ENCODE peak calls at places on chromosomes 13 and 19, in six cellular contexts. G is H9, C is neuronal stem cell, F is IMR-90, S is H1, L is mesenchymal stem cell. Z is an unnamed sample.

GRCh38 chr19:3683405-3683865 is 16.8 kb downstream of the PIP5K1C start:
- DNase-seq in F (no peak), S (no peak), L (peak), C (no peak), G (peak), Z (peak)

GRCh38 chr19:29479941-29480340 is 45.9 kb upstream of the VSTM2B start:
- DNase-seq in F (no peak), C (no peak), L (no peak), S (peak), G (no peak), Z (no peak)

GRCh38 chr13:36130542-36131214 is 504 bp downstream of the DCLK1 start:
- DNase-seq in F (no peak), C (peak), L (no peak), G (peak), S (peak), Z (peak)

GRCh38 chr13:94322925-94323324 is 156.6 kb downstream of the DCT start:
- DNase-seq in C (no peak), G (no peak), S (no peak), L (peak), F (no peak), Z (no peak)

GRCh38 chr19:55156202-55157063 is 1.1 kb downstream of the TNNI3 start:
- DNase-seq in G (peak), F (peak), S (peak), L (peak), C (peak), Z (no peak)

GRCh38 chr13:108268713-108269112 is 805 bp upstream of the TNFSF13B start:
- DNase-seq in L (no peak), C (no peak), F (no peak), G (no peak), S (no peak), Z (no peak)

GRCh38 chr19:41889896-41890295 is 6.9 kb downstream of the ARHGEF1 start:
- DNase-seq in L (no peak), G (no peak), F (no peak), C (no peak), S (no peak), Z (no peak)

GRCh38 chr19:40629346-40629745 is 28.2 kb downstream of the LTBP4 start:
- DNase-seq in C (no peak), F (no peak), S (no peak), L (no peak), G (no peak), Z (no peak)

GRCh38 chr19:46586294-46586693 is 14.8 kb upstream of the CALM3 start:
- DNase-seq in G (no peak), S (no peak), F (no peak), C (no peak), L (no peak), Z (no peak)

GRCh38 chr19:19587776-19588175 is 30.7 kb downstream of the PBX4 start:
- DNase-seq in C (no peak), L (no peak), S (no peak), G (no peak), F (no peak), Z (no peak)

GRCh38 chr13:80939581-80939980 is 598.7 kb upstream of the SPRY2 start:
- DNase-seq in G (peak), F (no peak), C (no peak), L (no peak), S (no peak), Z (no peak)

GRCh38 chr19:45782162-45782623 is at the start of gene DMPK:
- DNase-seq in L (peak), C (no peak), F (no peak), G (peak), S (no peak), Z (no peak)

GRCh38 chr13:41418027-41418426 is 39.3 kb upstream of the RGCC start:
- DNase-seq in C (no peak), G (no peak), L (peak), F (peak), S (no peak), Z (no peak)

GRCh38 chr19:3129112-3129511 is 6.7 kb upstream of the GNA15 start:
- DNase-seq in S (no peak), G (no peak), L (peak), C (no peak), F (peak), Z (peak)

GRCh38 chr19:18479964-18480723 is 41.7 kb downstream of the ELL start:
- DNase-seq in S (no peak), C (no peak), L (peak), G (no peak), F (peak), Z (no peak)

GRCh38 chr19:17339088-17339741 is 1.9 kb downstream of the GTPBP3 start:
- DNase-seq in L (no peak), C (no peak), F (no peak), G (peak), S (peak), Z (no peak)

GRCh38 chr13:77009011-77009410 is 17.1 kb downstream of the CLN5 start:
- DNase-seq in C (no peak), L (no peak), G (no peak), F (peak), S (no peak), Z (no peak)

GRCh38 chr19:16890461-16891184 is 1.8 kb downstream of the F2RL3 start:
- DNase-seq in L (no peak), G (no peak), F (no peak), C (no peak), S (no peak), Z (no peak)

GRCh38 chr13:35470671-35471465 is 5.6 kb downstream of the MAB21L1 start:
- DNase-seq in S (peak), L (peak), C (peak), F (peak), G (peak), Z (no peak)

GRCh38 chr13:33543631-33544030 is 258.1 kb upstream of the STARD13 start:
- DNase-seq in C (no peak), F (no peak), S (no peak), G (no peak), L (no peak), Z (no peak)

GRCh38 chr19:7985481-7985911 is 19.9 kb downstream of the ELAVL1 start:
- DNase-seq in G (no peak), L (no peak), C (no peak), S (no peak), F (no peak), Z (no peak)

GRCh38 chr13:34678154-34678553 is 263.9 kb upstream of the NBEA start:
- DNase-seq in F (no peak), G (no peak), L (peak), S (no peak), C (no peak), Z (peak)

GRCh38 chr19:3375221-3376088 is 9.1 kb downstream of the NFIC start:
- DNase-seq in L (peak), C (no peak), F (peak), S (no peak), G (no peak), Z (no peak)

GRCh38 chr19:44696939-44697669 is 1.8 kb upstream of the CEACAM16 start:
- DNase-seq in C (no peak), L (no peak), G (peak), S (no peak), F (no peak), Z (no peak)

GRCh38 chr13:112642061-112642460 is 47.8 kb upstream of the ATP11A start:
- DNase-seq in F (no peak), C (no peak), S (no peak), G (no peak), L (no peak), Z (no peak)

GRCh38 chr19:10334340-10335148 is 1.2 kb upstream of the RAVER1 start:
- DNase-seq in C (peak), G (peak), L (peak), S (peak), F (peak), Z (peak)

GRCh38 chr13:50357586-50358118 is 342.4 kb downstream of the KCNRG start:
- DNase-seq in L (peak), F (peak), S (no peak), C (no peak), G (no peak), Z (peak)

GRCh38 chr19:3565177-3565576 is 7.6 kb upstream of the HMG20B start:
- DNase-seq in S (no peak), F (peak), L (peak), G (no peak), C (no peak), Z (peak)

GRCh38 chr13:77040076-77040475 is 13.1 kb upstream of the FBXL3 start:
- DNase-seq in F (no peak), C (no peak), G (no peak), L (no peak), S (no peak), Z (no peak)

GRCh38 chr13:57629391-57629804 is 2.1 kb upstream of the PCDH17 start:
- DNase-seq in C (no peak), G (no peak), S (no peak), L (no peak), F (no peak), Z (no peak)

GRCh38 chr19:39595950-39596349 is 6.4 kb upstream of the LGALS13 start:
- DNase-seq in C (no peak), S (no peak), G (no peak), L (no peak), F (no peak), Z (peak)

GRCh38 chr13:32549788-32550187 is 11.2 kb upstream of the N4BP2L2 start:
- DNase-seq in G (no peak), S (no peak), F (no peak), L (no peak), C (no peak), Z (no peak)

GRCh38 chr13:48860369-48860768 is 115.3 kb upstream of the FNDC3A start:
- DNase-seq in S (no peak), C (no peak), L (no peak), F (no peak), G (no peak), Z (no peak)

GRCh38 chr19:41528106-41528505 is 47.9 kb upstream of the CEACAM21 start:
- DNase-seq in C (no peak), F (no peak), S (no peak), L (no peak), G (no peak), Z (no peak)

DNA sequence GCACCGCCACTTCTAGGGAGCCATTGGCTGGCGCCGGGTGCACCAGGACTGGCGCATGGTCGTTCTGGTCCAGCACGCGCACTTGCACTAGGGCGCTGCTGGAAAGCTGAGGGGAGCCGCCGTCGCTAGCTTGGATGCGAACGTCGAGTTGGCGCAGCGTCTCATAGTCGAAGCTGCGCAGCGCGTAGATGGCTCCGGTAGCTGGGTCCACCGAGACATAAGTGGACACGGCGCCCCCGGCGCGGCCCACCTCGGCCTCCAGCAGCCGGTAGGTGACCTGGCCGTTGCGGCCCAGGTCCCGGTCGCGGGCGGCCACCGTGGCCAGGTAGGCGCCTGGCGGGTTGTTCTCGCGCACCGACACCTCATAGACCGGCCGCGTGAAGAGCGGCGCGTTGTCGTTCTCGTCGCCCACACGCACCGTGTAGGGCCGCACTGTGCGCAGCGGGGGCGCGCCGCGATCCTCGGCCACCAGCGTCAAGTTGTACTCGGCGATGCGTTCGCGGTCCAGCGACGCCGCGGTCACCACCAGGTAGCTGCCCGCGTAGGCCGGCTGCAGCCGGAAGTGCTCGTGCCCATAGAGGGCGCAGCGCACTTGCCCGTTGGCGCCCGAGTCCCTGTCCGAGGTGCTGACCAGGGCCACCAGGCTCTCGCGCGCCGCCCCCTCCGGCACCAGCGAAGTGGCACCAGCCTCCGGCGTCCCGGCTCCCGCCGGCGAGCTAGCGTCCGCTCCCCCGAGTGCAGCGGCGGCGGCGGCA is 1.7 kb downstream of the PCDH8 start:
- DNase-seq in L (no peak), C (peak), S (peak), G (peak), F (peak), Z (no peak)
- H4K91ac ChIP-seq in L (no peak), C (no peak), S (no peak), G (no peak), F (no peak), Z (no peak)

GRCh38 chr19:31173991-31174390 is 175.2 kb downstream of the TSHZ3 start:
- DNase-seq in L (no peak), G (peak), F (no peak), C (no peak), S (no peak), Z (no peak)

GRCh38 chr19:31174948-31175347 is 174.3 kb downstream of the TSHZ3 start:
- DNase-seq in G (peak), L (no peak), F (no peak), C (no peak), S (no peak), Z (no peak)

GRCh38 chr19:31170046-31170445 is 179.2 kb downstream of the TSHZ3 start:
- DNase-seq in L (no peak), G (peak), S (no peak), C (no peak), F (no peak), Z (no peak)

GRCh38 chr19:31175564-31176348 is 173.5 kb downstream of the TSHZ3 start:
- DNase-seq in L (no peak), C (no peak), S (no peak), F (no peak), G (no peak), Z (no peak)

GRCh38 chr19:31171936-31172335 is 177.3 kb downstream of the TSHZ3 start:
- DNase-seq in S (no peak), C (no peak), G (peak), L (no peak), F (no peak), Z (no peak)
- H4K91ac ChIP-seq in S (no peak), C (no peak), G (no peak), L (no peak), F (no peak), Z (no peak)

DNA sequence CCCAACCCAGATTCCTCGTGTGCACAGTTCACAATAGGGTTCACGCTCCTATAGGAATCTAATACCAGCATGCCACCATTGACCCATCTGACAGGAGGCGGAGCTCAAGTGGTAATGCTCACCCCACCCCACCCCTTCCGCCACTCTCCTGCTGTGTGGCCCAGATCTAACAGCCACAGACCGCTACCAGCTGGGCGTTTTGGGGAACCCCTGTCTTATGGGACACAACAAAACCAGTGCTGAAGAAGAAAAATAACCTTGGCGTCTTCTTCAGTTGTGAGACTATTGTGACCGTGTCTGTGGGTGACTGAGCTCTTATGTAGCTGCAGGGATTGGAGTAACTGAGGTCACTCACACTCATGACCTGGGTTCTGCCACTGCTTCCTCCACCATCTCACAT is 5.2 kb upstream of the OR10H1 start:
- DNase-seq in F (no peak), L (no peak), S (no peak), G (no peak), C (no peak), Z (no peak)
- H4K91ac ChIP-seq in F (no peak), L (no peak), S (no peak), G (no peak), C (no peak), Z (no peak)

GRCh38 chr13:109745702-109746101 is 40.7 kb downstream of the IRS2 start:
- DNase-seq in S (no peak), G (no peak), L (no peak), F (no peak), C (no peak), Z (no peak)
- H4K91ac ChIP-seq in S (no peak), G (no peak), L (no peak), F (no peak), C (no peak), Z (no peak)

GRCh38 chr13:45786293-45786920 is 65.1 kb downstream of the SIAH3 start:
- DNase-seq in S (no peak), G (no peak), F (no peak), L (no peak), C (no peak), Z (no peak)
- H4K91ac ChIP-seq in S (no peak), G (no peak), F (no peak), L (no peak), C (no peak), Z (no peak)

GRCh38 chr19:50564229-50565105 is 3.8 kb downstream of the LRRC4B start:
- DNase-seq in S (no peak), C (no peak), G (no peak), F (no peak), L (no peak), Z (no peak)
- H4K91ac ChIP-seq in S (no peak), C (no peak), G (no peak), F (no peak), L (no peak), Z (no peak)

GRCh38 chr13:98775386-98775785 is 22.9 kb upstream of the SLC15A1 start:
- DNase-seq in L (no peak), S (no peak), G (no peak), C (no peak), F (no peak), Z (no peak)
- H4K91ac ChIP-seq in L (no peak), S (no peak), G (no peak), C (no peak), F (no peak), Z (no peak)

DNA sequence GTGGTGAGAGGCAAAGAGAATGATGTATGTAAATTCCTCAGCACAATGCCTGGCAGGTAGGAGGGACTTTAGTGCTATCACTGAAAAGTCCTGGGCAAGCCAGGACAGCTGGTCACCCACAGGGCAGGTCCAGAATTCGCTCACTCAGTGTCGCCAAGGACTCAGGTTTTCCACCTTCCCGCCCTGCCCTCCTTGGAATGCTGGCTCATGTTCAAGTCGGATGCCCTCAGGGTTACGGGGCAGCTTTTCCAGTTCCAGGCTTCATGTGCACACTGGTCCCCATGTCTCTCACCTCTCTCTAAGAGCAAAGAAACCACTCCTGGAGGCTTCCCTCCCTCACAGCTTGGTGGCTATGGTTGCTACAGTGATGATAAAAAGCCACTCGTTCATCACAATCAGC is 24.8 kb upstream of the NAXD start:
- DNase-seq in S (no peak), L (no peak), G (no peak), C (no peak), F (no peak), Z (peak)
- H4K91ac ChIP-seq in S (no peak), L (peak), G (no peak), C (no peak), F (no peak), Z (no peak)

DNA sequence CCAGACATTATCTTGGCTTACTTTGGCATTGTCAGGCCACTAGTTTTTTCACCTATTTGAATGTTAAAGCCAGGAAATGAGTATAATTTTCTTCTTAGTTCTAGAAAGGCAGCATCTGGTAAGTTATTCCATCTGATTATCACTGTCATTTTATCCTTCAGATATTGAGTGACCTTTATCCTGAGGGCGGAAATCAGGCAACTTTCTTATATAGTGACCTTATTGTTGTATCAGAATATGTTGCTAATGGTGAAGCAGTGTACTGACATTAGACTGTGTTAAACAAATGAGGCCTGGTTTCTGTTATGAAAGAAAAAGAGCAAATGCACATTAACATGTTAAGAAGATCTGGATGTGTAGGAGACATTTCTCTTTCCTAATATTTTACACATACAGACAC is 5.4 kb upstream of the NDFIP2 start:
- DNase-seq in G (no peak), S (no peak), C (no peak), F (no peak), L (no peak), Z (no peak)
- H4K91ac ChIP-seq in G (no peak), S (no peak), C (no peak), F (no peak), L (no peak), Z (no peak)

DNA sequence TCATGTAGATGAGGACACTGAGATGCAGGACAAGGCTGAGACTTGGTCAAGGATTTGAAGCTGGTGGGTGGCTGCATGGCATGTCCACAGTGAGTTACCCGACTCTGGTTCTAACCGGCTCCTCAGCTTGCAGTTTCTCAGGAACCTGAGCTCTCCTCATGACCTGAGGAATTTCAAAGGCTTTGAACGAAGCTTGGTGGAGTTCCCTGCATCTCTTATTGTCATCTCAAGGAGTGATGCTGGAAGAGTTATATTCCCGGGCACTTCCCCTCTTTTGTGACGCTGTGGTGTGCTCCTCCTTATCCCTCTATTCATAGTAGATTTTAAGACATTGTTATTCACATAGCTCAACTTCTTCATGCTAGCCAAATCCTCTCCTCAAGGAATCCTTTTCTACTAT is 500.1 kb upstream of the HTR2A start:
- DNase-seq in G (no peak), S (no peak), L (no peak), F (no peak), C (no peak), Z (no peak)
- H4K91ac ChIP-seq in G (no peak), S (no peak), L (no peak), F (no peak), C (no peak), Z (no peak)

Z was measured in trophoblast cell.